ENCODE peak calls at places on chromosomes 11 and 22, in four cellular contexts. J is cardiac fibroblast, K is fibroblast of mammary gland, F is heart right ventricle. I is an unnamed sample.

GRCh38 chr22:32799516-32799915 is 2.0 kb upstream of the TIMP3 start:
- DNase-seq in K (no peak), J (no peak), F (no peak), I (no peak)

GRCh38 chr11:57751676-57752253 is at the start of gene BTBD18:
- DNase-seq in K (peak), J (peak), F (no peak), I (no peak)

GRCh38 chr22:23110922-23111527 is 30.8 kb downstream of the RSPH14 start:
- DNase-seq in K (no peak), F (no peak), J (no peak), I (no peak)

GRCh38 chr11:134024420-134025085 is 44.3 kb upstream of the JAM3 start:
- DNase-seq in F (no peak), J (no peak), K (peak), I (no peak)

GRCh38 chr11:92225563-92226308 is 1.1 kb downstream of the FAT3 start:
- DNase-seq in F (peak), K (no peak), J (no peak), I (no peak)

GRCh38 chr11:10818594-10818993 is 9.9 kb upstream of the EIF4G2 start:
- DNase-seq in J (no peak), F (no peak), K (peak), I (no peak)

GRCh38 chr11:45658292-45658991 is 7.0 kb downstream of the CHST1 start:
- DNase-seq in K (peak), F (peak), J (peak), I (no peak)

GRCh38 chr22:45604239-45604711 is 67.4 kb upstream of the ATXN10 start:
- DNase-seq in K (peak), F (no peak), J (no peak), I (no peak)

GRCh38 chr11:92246637-92247036 is 22.0 kb downstream of the FAT3 start:
- DNase-seq in J (no peak), K (no peak), F (no peak), I (no peak)

GRCh38 chr22:19483481-19484244 is 3.9 kb downstream of the CDC45 start:
- DNase-seq in J (peak), K (peak), F (no peak), I (no peak)

GRCh38 chr11:103125462-103125861 is 16.2 kb downstream of the DYNC2H1 start:
- DNase-seq in K (no peak), F (no peak), J (no peak), I (no peak)

GRCh38 chr11:26470992-26471391 is 101.1 kb downstream of the MUC15 start:
- DNase-seq in F (no peak), J (no peak), K (no peak), I (no peak)

GRCh38 chr11:116929393-116930090 is 92.1 kb upstream of the APOA1 start:
- DNase-seq in J (peak), F (no peak), K (peak), I (no peak)

GRCh38 chr11:10405858-10406592 is 49.0 kb upstream of the AMPD3 start:
- DNase-seq in F (no peak), K (peak), J (peak), I (peak)

GRCh38 chr22:46721716-46722115 is 16.3 kb downstream of the CERK start:
- DNase-seq in J (no peak), F (no peak), K (no peak), I (no peak)

GRCh38 chr11:84089072-84090057 is 803.2 kb upstream of the CCDC90B start:
- DNase-seq in K (no peak), F (no peak), J (peak), I (no peak)

GRCh38 chr11:130001491-130002351 is 914 bp downstream of the PRDM10 start:
- DNase-seq in F (no peak), J (peak), K (peak), I (no peak)

GRCh38 chr22:48753381-48753730 is 1074.3 kb downstream of the BRD1 start:
- DNase-seq in F (no peak), K (no peak), J (no peak), I (no peak)

GRCh38 chr11:125287467-125288232 is 123.1 kb downstream of the PKNOX2 start:
- DNase-seq in J (peak), F (no peak), K (peak), I (no peak)

GRCh38 chr11:2142300-2142759 is 3.1 kb upstream of the IGF2 start:
- DNase-seq in J (peak), K (peak), F (no peak), I (no peak)

GRCh38 chr11:26319906-26320305 is 12.0 kb upstream of the ANO3 start:
- DNase-seq in J (peak), F (no peak), K (peak), I (no peak)

GRCh38 chr22:23529166-23530103 is 50.7 kb downstream of the IGLL1 start:
- DNase-seq in F (no peak), K (no peak), J (no peak), I (peak)

GRCh38 chr11:92225206-92225562 is 566 bp downstream of the FAT3 start:
- DNase-seq in K (no peak), F (peak), J (no peak), I (no peak)

GRCh38 chr11:66484825-66485380 is 4.7 kb downstream of the DPP3 start:
- DNase-seq in J (no peak), F (no peak), K (no peak), I (no peak)

GRCh38 chr11:131274233-131274632 is 96.2 kb upstream of the NTM start:
- DNase-seq in J (no peak), F (no peak), K (no peak), I (no peak)

GRCh38 chr11:95242990-95243590 is 12.1 kb upstream of the SESN3 start:
- DNase-seq in K (no peak), F (no peak), J (no peak), I (no peak)

GRCh38 chr22:23058481-23059336 is 11.6 kb upstream of the GNAZ start:
- DNase-seq in K (no peak), J (no peak), F (no peak), I (no peak)

GRCh38 chr22:44047891-44048301 is 23.8 kb downstream of the PARVB start:
- DNase-seq in K (no peak), F (no peak), J (no peak), I (no peak)

GRCh38 chr22:25746012-25746373 is 4.0 kb downstream of the MYO18B start:
- DNase-seq in K (peak), J (peak), F (no peak), I (no peak)

GRCh38 chr22:39745789-39746188 is 147.8 kb downstream of the ENTHD1 start:
- DNase-seq in K (no peak), J (no peak), F (no peak), I (no peak)

GRCh38 chr11:78038697-78039313 is 15.7 kb upstream of the KCTD14 start:
- DNase-seq in K (no peak), F (no peak), J (peak), I (no peak)

GRCh38 chr11:66488957-66489356 is 8.7 kb downstream of the DPP3 start:
- DNase-seq in J (no peak), F (no peak), K (no peak), I (no peak)

GRCh38 chr11:57641426-57641825 is 8.3 kb downstream of the YPEL4 start:
- DNase-seq in J (peak), F (no peak), K (peak), I (no peak)

GRCh38 chr11:57224537-57224936 is 12.5 kb downstream of the APLNR start:
- DNase-seq in J (no peak), F (no peak), K (peak), I (no peak)

GRCh38 chr22:37488337-37489135 is 2.4 kb upstream of the MFNG start:
- DNase-seq in K (no peak), F (no peak), J (no peak), I (no peak)

GRCh38 chr22:47377926-47378560 is 615.6 kb downstream of the TBC1D22A start:
- DNase-seq in K (no peak), J (no peak), F (no peak), I (no peak)

GRCh38 chr11:43988040-43988793 is 45.8 kb downstream of the C11orf96 start:
- DNase-seq in J (peak), F (no peak), K (peak), I (no peak)
- TF ChIP-seq CTCF in J (peak), F (peak), K (peak), I (no peak)

GRCh38 chr11:101434241-101434640 is 149.6 kb downstream of the TRPC6 start:
- DNase-seq in F (no peak), K (no peak), J (no peak), I (no peak)

GRCh38 chr11:101430236-101430635 is 153.6 kb downstream of the TRPC6 start:
- DNase-seq in J (peak), K (no peak), F (no peak), I (no peak)

GRCh38 chr11:101429708-101430107 is 154.1 kb downstream of the TRPC6 start:
- DNase-seq in J (peak), F (no peak), K (peak), I (no peak)

GRCh38 chr11:101428918-101429317 is 154.9 kb downstream of the TRPC6 start:
- DNase-seq in F (no peak), J (peak), K (peak), I (no peak)
- TF ChIP-seq CTCF in F (no peak), J (peak), K (peak), I (peak)

DNA sequence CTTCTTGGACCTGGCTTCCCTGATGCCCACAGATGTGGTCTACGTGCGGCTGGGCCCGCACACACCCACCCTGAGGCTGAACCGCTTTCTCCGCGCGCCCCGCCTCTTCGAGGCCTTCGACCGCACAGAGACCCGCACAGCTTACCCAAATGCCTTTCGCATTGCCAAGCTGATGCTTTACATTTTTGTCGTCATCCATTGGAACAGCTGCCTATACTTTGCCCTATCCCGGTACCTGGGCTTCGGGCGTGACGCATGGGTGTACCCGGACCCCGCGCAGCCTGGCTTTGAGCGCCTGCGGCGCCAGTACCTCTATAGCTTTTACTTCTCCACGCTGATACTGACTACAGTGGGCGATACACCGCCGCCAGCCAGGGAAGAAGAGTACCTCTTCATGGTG is 1.2 kb downstream of the CNGA4 start:
- DNase-seq in K (no peak), J (no peak), F (no peak), I (no peak)
- TF ChIP-seq CTCF in K (no peak), J (no peak), F (no peak), I (no peak)

GRCh38 chr22:41951898-41952474 is at the start of gene SMIM45:
- DNase-seq in F (no peak), J (peak), K (no peak), I (no peak)
- TF ChIP-seq CTCF in F (no peak), J (no peak), K (no peak), I (no peak)

GRCh38 chr22:26797910-26798309 is 140.5 kb downstream of the MIAT start:
- DNase-seq in F (no peak), K (no peak), J (no peak), I (no peak)
- TF ChIP-seq CTCF in F (no peak), K (peak), J (no peak), I (no peak)

GRCh38 chr22:42794551-42795510 is 62.2 kb downstream of the ARFGAP3 start:
- DNase-seq in J (no peak), K (no peak), F (no peak), I (no peak)
- TF ChIP-seq CTCF in J (peak), K (peak), F (no peak), I (no peak)

GRCh38 chr11:8337115-8337386 is 73.4 kb upstream of the LMO1 start:
- DNase-seq in K (no peak), F (no peak), J (no peak), I (no peak)

GRCh38 chr11:8336356-8337114 is 72.9 kb upstream of the LMO1 start:
- DNase-seq in K (no peak), F (no peak), J (no peak), I (no peak)

GRCh38 chr11:8339592-8340022 is 75.9 kb upstream of the LMO1 start:
- DNase-seq in F (no peak), K (no peak), J (no peak), I (no peak)

GRCh38 chr11:8337396-8337795 is 73.7 kb upstream of the LMO1 start:
- DNase-seq in K (no peak), J (no peak), F (no peak), I (no peak)

DNA sequence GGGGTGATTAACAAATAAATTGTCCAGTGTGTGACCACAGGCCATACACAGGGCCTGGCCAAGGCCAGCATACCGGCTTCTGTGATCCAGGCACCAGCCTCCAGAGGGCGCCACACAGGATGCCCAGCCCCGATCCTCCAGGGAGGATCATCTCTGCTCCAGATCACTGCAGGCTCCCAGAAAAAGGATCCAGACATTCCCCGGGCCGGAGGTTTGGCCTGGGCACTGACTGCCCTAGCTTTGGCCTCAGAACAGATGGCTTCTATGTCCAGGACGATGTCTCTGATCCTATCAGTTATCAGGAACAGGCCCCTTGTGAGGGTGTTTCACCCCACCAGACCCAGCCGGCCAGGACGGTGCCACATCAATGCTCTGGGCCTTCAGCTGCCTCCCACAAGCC is 74.5 kb upstream of the LMO1 start:
- DNase-seq in K (peak), F (peak), J (peak), I (peak)
- TF ChIP-seq CTCF in K (peak), F (peak), J (peak), I (peak)

DNA sequence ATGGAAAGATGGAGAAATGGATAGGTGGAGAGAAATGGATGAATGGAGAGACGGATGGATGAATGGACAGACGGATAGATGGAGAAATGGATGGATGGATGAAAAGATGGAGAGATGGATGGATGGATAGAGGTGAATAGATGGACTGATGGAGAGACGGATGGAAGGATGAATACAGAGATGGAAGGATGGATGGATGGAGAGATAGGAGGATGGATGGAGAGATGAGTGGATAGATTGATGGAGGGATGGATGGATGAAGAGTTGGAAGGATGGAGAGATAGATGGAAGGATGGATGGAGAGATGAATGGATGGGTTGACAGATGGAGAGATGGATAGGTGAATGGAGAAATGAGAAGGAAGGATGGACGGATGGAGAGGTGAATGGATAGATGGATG is 63.7 kb downstream of the FLRT1 start:
- DNase-seq in K (no peak), J (no peak), F (no peak), I (no peak)
- TF ChIP-seq CTCF in K (no peak), J (no peak), F (no peak), I (no peak)

DNA sequence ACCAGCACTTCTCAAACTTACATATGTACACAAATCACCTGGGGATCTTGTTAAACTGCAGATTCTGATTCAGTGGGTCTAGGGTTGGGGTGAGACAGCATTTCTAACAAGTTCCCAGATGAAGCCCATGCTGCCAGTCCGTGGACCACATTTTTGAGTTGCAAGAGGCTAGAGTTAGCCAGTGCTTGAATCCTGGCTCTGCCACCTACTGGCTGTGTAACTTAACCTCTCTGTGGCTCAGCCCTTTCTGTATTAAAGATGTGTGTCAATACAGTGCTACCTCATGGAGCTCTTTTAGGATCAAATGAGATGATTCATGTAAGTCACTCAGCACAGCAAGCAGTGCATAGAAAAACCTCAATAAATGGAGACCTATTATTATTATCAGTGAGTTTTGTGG is 90.2 kb upstream of the ISX start:
- DNase-seq in K (no peak), J (no peak), F (no peak), I (no peak)
- TF ChIP-seq CTCF in K (no peak), J (no peak), F (peak), I (peak)

GRCh38 chr22:17882727-17883126 is 108.5 kb upstream of the BID start:
- DNase-seq in J (no peak), K (no peak), F (no peak), I (no peak)

GRCh38 chr22:17884084-17884483 is 109.8 kb upstream of the BID start:
- DNase-seq in F (no peak), K (no peak), J (no peak), I (no peak)

GRCh38 chr22:17882162-17882561 is 107.9 kb upstream of the BID start:
- DNase-seq in F (no peak), J (no peak), K (no peak), I (no peak)

GRCh38 chr22:17883356-17883755 is 109.1 kb upstream of the BID start:
- DNase-seq in K (no peak), J (no peak), F (no peak), I (no peak)

GRCh38 chr22:17884951-17885350 is 110.7 kb upstream of the BID start:
- DNase-seq in J (no peak), F (no peak), K (no peak), I (no peak)
- TF ChIP-seq CTCF in J (no peak), F (no peak), K (no peak), I (no peak)